ENCODE peak calls at places on chromosomes 6 and 20, in ten cellular contexts. C is heart left ventricle, W is suprapubic skin, X is breast epithelium, A is body of pancreas, Y is H1, Z is right lobe of liver, T is spleen, P is transverse colon, E is IMR-90. U is an unnamed sample.

GRCh38 chr6:166929534-166930189 is 26.7 kb downstream of the RNASET2 start:
- DNase-seq in P (no peak), Y (no peak), X (no peak), C (no peak), Z (no peak), A (no peak), W (no peak), E (no peak), T (peak; percentile 87), U (no peak)

GRCh38 chr6:2505624-2506023 is 245.1 kb downstream of the MYLK4 start:
- DNase-seq in X (peak; percentile 12), Y (peak; percentile 91), P (no peak), Z (no peak), A (no peak), T (no peak), W (no peak), C (no peak), E (no peak), U (no peak)

GRCh38 chr6:71248306-71248705 is 40.3 kb upstream of the OGFRL1 start:
- DNase-seq in Y (no peak), P (no peak), E (peak; percentile 75), A (peak; percentile 42), W (no peak), Z (no peak), X (no peak), C (no peak), T (no peak), U (no peak)

GRCh38 chr20:14295238-14295637 is 42.2 kb downstream of the FLRT3 start:
- DNase-seq in W (no peak), Y (no peak), X (no peak), A (no peak), E (no peak), Z (no peak), P (no peak), T (no peak), C (no peak), U (no peak)

GRCh38 chr20:4183361-4183760 is 168.0 kb upstream of the RNF24 start:
- DNase-seq in Y (no peak), T (peak; percentile 40), P (no peak), C (no peak), E (no peak), Z (no peak), W (no peak), X (no peak), A (no peak), U (no peak)

GRCh38 chr6:114432380-114432779 is 89.6 kb upstream of the HS3ST5 start:
- DNase-seq in W (no peak), T (no peak), A (no peak), Y (no peak), P (no peak), Z (no peak), C (no peak), E (no peak), X (no peak), U (no peak)

GRCh38 chr6:17907467-17908229 is 79.8 kb downstream of the KIF13A start:
- DNase-seq in X (peak; percentile 51), C (peak; percentile 76), E (peak; percentile 100), Z (peak; percentile 60), A (peak; percentile 78), Y (no peak), P (peak; percentile 61), T (peak; percentile 80), W (peak; percentile 84), U (peak; percentile 94)

GRCh38 chr6:112044856-112045255 is 9.0 kb upstream of the CCN6 start:
- DNase-seq in C (no peak), T (no peak), Y (no peak), W (no peak), E (peak; percentile 93), Z (no peak), A (peak; percentile 33), P (no peak), X (no peak), U (no peak)

GRCh38 chr6:85483041-85483700 is 33.3 kb downstream of the NT5E start:
- DNase-seq in W (peak; percentile 87), T (peak; percentile 94), Z (peak; percentile 76), A (peak; percentile 77), E (peak; percentile 71), X (peak; percentile 64), P (peak; percentile 85), C (peak; percentile 64), Y (peak; percentile 97), U (peak; percentile 14)

GRCh38 chr20:59743767-59744485 is 139.6 kb downstream of the PHACTR3 start:
- DNase-seq in P (no peak), W (no peak), X (no peak), C (no peak), E (no peak), A (no peak), Z (no peak), Y (no peak), T (no peak), U (no peak)

DNA sequence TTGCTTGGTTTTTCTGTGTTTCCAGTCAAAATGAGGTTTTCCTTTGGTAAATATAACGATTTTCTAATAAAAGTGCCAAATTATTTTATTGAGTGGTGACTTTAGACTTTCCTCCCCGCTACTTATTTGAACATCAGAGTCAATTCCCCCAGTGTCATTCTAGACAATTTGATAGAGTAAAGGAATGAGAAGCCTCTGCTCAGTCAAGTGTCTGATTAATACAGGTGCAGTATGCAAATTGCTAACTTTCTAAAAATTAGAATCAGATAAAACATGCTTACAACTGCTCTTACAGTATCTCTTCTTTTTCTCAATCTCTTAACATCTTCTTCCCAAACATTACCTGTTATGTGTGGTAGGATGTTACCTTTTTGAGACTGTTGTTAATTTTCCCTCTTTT is 148.7 kb downstream of the CD83 start:
- DNase-seq in C (no peak), X (no peak), A (no peak), Z (no peak), Y (no peak), T (no peak), E (no peak), W (no peak), P (no peak), U (no peak)
- H3K4me3 ChIP-seq in C (no peak overlapping the region), X (no peak overlapping the region), A (no peak overlapping the region), Z (no peak overlapping the region), Y (no peak overlapping the region), T (no peak overlapping the region), E (no peak overlapping the region), W (no peak overlapping the region), P (no peak overlapping the region), U (no peak overlapping the region)

GRCh38 chr6:37389857-37390256 is 36.1 kb downstream of the RNF8 start:
- DNase-seq in Z (no peak), E (no peak), Y (no peak), P (no peak), W (no peak), A (no peak), X (no peak), C (no peak), T (no peak), U (no peak)

GRCh38 chr6:37396571-37397185 is 36.3 kb upstream of the CMTR1 start:
- DNase-seq in E (no peak), P (no peak), C (no peak), A (no peak), T (no peak), Y (no peak), X (no peak), W (no peak), Z (no peak), U (no peak)

GRCh38 chr6:37388578-37388977 is 34.8 kb downstream of the RNF8 start:
- DNase-seq in T (no peak), A (no peak), E (no peak), X (no peak), C (no peak), P (no peak), W (no peak), Y (no peak), Z (no peak), U (no peak)

GRCh38 chr6:37393530-37393929 is 39.5 kb upstream of the CMTR1 start:
- DNase-seq in E (no peak), A (no peak), C (no peak), W (no peak), X (no peak), T (no peak), P (no peak), Y (no peak), Z (no peak), U (no peak)

DNA sequence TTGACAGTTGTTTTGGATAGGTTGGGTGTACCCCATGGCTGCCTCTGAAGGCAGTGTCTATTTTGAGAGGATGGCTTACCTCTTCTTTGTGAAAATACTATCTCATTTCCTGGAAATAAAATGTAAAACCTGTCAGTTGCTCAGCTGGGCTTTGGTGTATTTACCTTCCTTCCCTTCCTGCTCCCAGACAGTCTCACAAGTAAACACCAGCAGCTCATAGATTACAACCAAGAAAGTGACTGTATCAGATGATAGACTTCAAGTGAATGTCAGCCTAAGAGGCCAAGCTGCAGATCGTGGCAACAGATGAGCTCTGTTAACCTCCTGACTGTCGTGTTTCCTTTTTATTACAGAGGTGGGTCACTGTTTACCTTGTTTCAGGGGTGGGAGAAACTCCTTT is 37.3 kb downstream of the RNF8 start:
- DNase-seq in Z (no peak), C (no peak), Y (no peak), X (no peak), A (no peak), P (no peak), E (no peak), T (no peak), W (no peak), U (no peak)
- H3K36me3 ChIP-seq in Z (peaks cover 2% of the 10 kb centered on the region), C (peaks cover 6% of the 10 kb centered on the region), Y (peaks cover 33% of the 10 kb centered on the region), X (no peaks in the 10 kb centered on the region), A (peaks cover 2% of the 10 kb centered on the region), P (no peaks in the 10 kb centered on the region), E (peaks cover 38% of the 10 kb centered on the region), T (peaks cover 84% of the 10 kb centered on the region), W (peaks cover 60% of the 10 kb centered on the region), U (peaks cover 24% of the 10 kb centered on the region)

GRCh38 chr6:42746452-42747400 is 823 bp upstream of the TBCC start:
- DNase-seq in A (peak; percentile 81), Z (peak; percentile 88), T (peak; percentile 97), C (peak; percentile 83), P (peak; percentile 86), X (peak; percentile 80), W (peak; percentile 88), Y (peak; percentile 86), E (peak; percentile 89), U (peak; percentile 87)
- TF ChIP-seq POLR2A in A (peak; percentile 85), Z (peak; percentile 76), T (peak; percentile 74), C (no peak), P (peak; percentile 92), X (peak; percentile 19), W (peak; percentile 60), Y (no peak), E (peak; percentile 84), U (peak; percentile 90)

GRCh38 chr20:58228484-58229197 is at the start of gene ANKRD60:
- DNase-seq in T (no peak), E (peak; percentile 73), A (no peak), P (no peak), Y (peak; percentile 82), X (no peak), W (peak; percentile 57), C (no peak), Z (no peak), U (no peak)

GRCh38 chr20:58227391-58228102 is 906 bp downstream of the ANKRD60 start:
- DNase-seq in Z (no peak), W (peak; percentile 53), X (no peak), E (no peak), C (no peak), P (no peak), A (no peak), T (no peak), Y (no peak), U (no peak)

GRCh38 chr20:58228103-58228483 is 360 bp downstream of the ANKRD60 start:
- DNase-seq in P (no peak), Y (peak; percentile 60), W (peak; percentile 70), T (no peak), X (no peak), Z (no peak), C (no peak), A (no peak), E (peak; percentile 33), U (no peak)

GRCh38 chr20:58231678-58232077 is 3.2 kb upstream of the ANKRD60 start:
- DNase-seq in E (peak; percentile 22), P (no peak), Z (no peak), C (no peak), X (no peak), W (no peak), Y (no peak), A (no peak), T (no peak), U (no peak)

GRCh38 chr20:58229198-58229802 is 847 bp upstream of the ANKRD60 start:
- DNase-seq in A (no peak), C (no peak), Y (no peak), W (peak; percentile 23), Z (no peak), E (peak; percentile 57), X (no peak), T (no peak), P (no peak), U (no peak)
- H3K4me3 ChIP-seq in A (no peak overlapping the region), C (no peak overlapping the region), Y (peak overlapping the region; percentile 75), W (no peak overlapping the region), Z (no peak overlapping the region), E (peak overlapping the region; percentile 35), X (no peak overlapping the region), T (no peak overlapping the region), P (no peak overlapping the region), U (no peak overlapping the region)

U was measured in gastrocnemius medialis.